ENCODE peak calls at places on chromosomes 13 and 19, in ten cellular contexts. L, Y, V, O, D, M, R, W, X and C are unnamed samples.

GRCh38 chr19:51660975-51661600 is 14.5 kb upstream of the SIGLEC14 start:
- DNase-seq in L (peak; percentile 13), Y (peak; percentile 47), V (peak; percentile 30), O (peak; percentile 81), D (peak; percentile 55), M (peak; percentile 52), R (peak; percentile 81), W (peak; percentile 61), X (peak; percentile 45), C (peak; percentile 61)

GRCh38 chr13:112963641-112964040 is 5.4 kb upstream of the MCF2L start:
- DNase-seq in L (no peak), Y (no peak), V (no peak), O (no peak), D (no peak), M (no peak), R (no peak), W (no peak), X (no peak), C (no peak)

GRCh38 chr19:38656171-38656981 is 8.9 kb downstream of the ACTN4 start:
- DNase-seq in L (peak; percentile 42), Y (no peak), V (peak; percentile 82), O (peak; percentile 79), D (no peak), M (no peak), R (no peak), W (no peak), X (no peak), C (no peak)

GRCh38 chr19:418761-419632 is 10.1 kb upstream of the C2CD4C start:
- DNase-seq in L (no peak), Y (no peak), V (no peak), O (no peak), D (no peak), M (no peak), R (no peak), W (no peak), X (no peak), C (no peak)

GRCh38 chr19:48549380-48549779 is 2.6 kb upstream of the SULT2B1 start:
- DNase-seq in L (no peak), Y (no peak), V (no peak), O (no peak), D (no peak), M (no peak), R (no peak), W (no peak), X (no peak), C (no peak)

GRCh38 chr19:39563408-39563807 is 23.4 kb upstream of the EID2 start:
- DNase-seq in L (peak; percentile 67), Y (no peak), V (no peak), O (peak; percentile 41), D (no peak), M (no peak), R (no peak), W (no peak), X (no peak), C (no peak)

GRCh38 chr19:1265611-1266115 is 3.5 kb upstream of the CIRBP start:
- DNase-seq in L (peak; percentile 94), Y (no peak), V (no peak), O (peak; percentile 67), D (peak; percentile 75), M (no peak), R (no peak), W (no peak), X (peak; percentile 18), C (peak; percentile 98)

GRCh38 chr19:41111750-41112295 is 2.4 kb upstream of the CYP2F1 start:
- DNase-seq in L (no peak), Y (no peak), V (no peak), O (no peak), D (no peak), M (no peak), R (no peak), W (no peak), X (no peak), C (no peak)

GRCh38 chr19:29671393-29672076 is 6.3 kb downstream of the PLEKHF1 start:
- DNase-seq in L (peak; percentile 52), Y (no peak), V (peak; percentile 81), O (peak; percentile 56), D (peak; percentile 71), M (no peak), R (peak; percentile 68), W (no peak), X (no peak), C (peak; percentile 17)